ENCODE peak calls at places on chromosomes 6 and 20, in five cellular contexts. One of them, this sample, is unnamed.

GRCh38 chr6:167292301-167293087 is 1.4 kb downstream of the UNC93A start:
- DNase-seq in cardiac fibroblast: no peak
- DNase-seq in H9: no peak
- DNase-seq in right atrium auricular region: no peak
- DNase-seq in IMR-90: no peak
- DNase-seq in this sample: no peak

GRCh38 chr6:138142806-138143205 is 18.9 kb upstream of the ARFGEF3 start:
- DNase-seq in IMR-90: no peak
- DNase-seq in right atrium auricular region: no peak
- DNase-seq in cardiac fibroblast: no peak
- DNase-seq in H9: no peak
- DNase-seq in this sample: no peak

GRCh38 chr6:15061176-15061575 is 184.7 kb upstream of the JARID2 start:
- DNase-seq in H9: no peak
- DNase-seq in right atrium auricular region: no peak
- DNase-seq in cardiac fibroblast: no peak
- DNase-seq in IMR-90: no peak
- DNase-seq in this sample: no peak

GRCh38 chr6:140253096-140253495 is 878.6 kb upstream of the CITED2 start:
- DNase-seq in IMR-90: peak; percentile 52
- DNase-seq in cardiac fibroblast: no peak
- DNase-seq in H9: no peak
- DNase-seq in right atrium auricular region: no peak
- DNase-seq in this sample: peak; percentile 53

GRCh38 chr6:31927868-31928671 is 553 bp downstream of the C2 start:
- DNase-seq in right atrium auricular region: no peak
- DNase-seq in cardiac fibroblast: no peak
- DNase-seq in H9: no peak
- DNase-seq in IMR-90: no peak
- DNase-seq in this sample: no peak

GRCh38 chr6:154537486-154537885 is 27.0 kb upstream of the CNKSR3 start:
- DNase-seq in cardiac fibroblast: no peak
- DNase-seq in IMR-90: no peak
- DNase-seq in right atrium auricular region: no peak
- DNase-seq in H9: peak; percentile 36
- DNase-seq in this sample: no peak

GRCh38 chr20:57891067-57891466 is 181.3 kb upstream of the PMEPA1 start:
- DNase-seq in IMR-90: no peak
- DNase-seq in right atrium auricular region: no peak
- DNase-seq in cardiac fibroblast: no peak
- DNase-seq in H9: no peak
- DNase-seq in this sample: no peak

GRCh38 chr6:35139924-35140524 is 1.1 kb downstream of the TCP11 start:
- DNase-seq in right atrium auricular region: no peak
- DNase-seq in H9: peak; percentile 45
- DNase-seq in IMR-90: peak; percentile 82
- DNase-seq in cardiac fibroblast: peak; percentile 88
- DNase-seq in this sample: peak; percentile 90

GRCh38 chr6:167044696-167045095 is 45.5 kb downstream of the CEP43 start:
- DNase-seq in cardiac fibroblast: no peak
- DNase-seq in H9: peak; percentile 46
- DNase-seq in right atrium auricular region: no peak
- DNase-seq in IMR-90: peak; percentile 44
- DNase-seq in this sample: peak; percentile 40

GRCh38 chr20:22795897-22796296 is 211.5 kb upstream of the FOXA2 start:
- DNase-seq in right atrium auricular region: peak; percentile 84
- DNase-seq in cardiac fibroblast: peak; percentile 98
- DNase-seq in IMR-90: peak; percentile 99
- DNase-seq in H9: no peak
- DNase-seq in this sample: peak; percentile 97

GRCh38 chr20:58546756-58547526 is 31.7 kb upstream of the APCDD1L start:
- DNase-seq in H9: peak; percentile 7
- DNase-seq in cardiac fibroblast: no peak
- DNase-seq in IMR-90: no peak
- DNase-seq in right atrium auricular region: peak; percentile 43
- DNase-seq in this sample: no peak

GRCh38 chr6:135880066-135880972 is 28.8 kb downstream of the PDE7B start:
- DNase-seq in right atrium auricular region: no peak
- DNase-seq in H9: no peak
- DNase-seq in IMR-90: peak; percentile 76
- DNase-seq in cardiac fibroblast: peak; percentile 59
- DNase-seq in this sample: peak; percentile 91

GRCh38 chr6:149831380-149831820 is 32.8 kb downstream of the LRP11 start:
- DNase-seq in cardiac fibroblast: no peak
- DNase-seq in IMR-90: no peak
- DNase-seq in H9: no peak
- DNase-seq in right atrium auricular region: no peak
- DNase-seq in this sample: no peak

GRCh38 chr6:147567141-147567805 is 58.8 kb downstream of the SAMD5 start:
- DNase-seq in right atrium auricular region: no peak
- DNase-seq in H9: no peak
- DNase-seq in IMR-90: no peak
- DNase-seq in cardiac fibroblast: peak; percentile 5
- DNase-seq in this sample: peak; percentile 13

GRCh38 chr20:44180814-44181213 is 6.2 kb downstream of the JPH2 start:
- DNase-seq in IMR-90: peak; percentile 35
- DNase-seq in cardiac fibroblast: no peak
- DNase-seq in right atrium auricular region: peak; percentile 69
- DNase-seq in H9: no peak
- DNase-seq in this sample: peak; percentile 11

GRCh38 chr6:52514514-52514913 is 62.3 kb downstream of the TRAM2 start:
- DNase-seq in IMR-90: peak; percentile 81
- DNase-seq in H9: no peak
- DNase-seq in right atrium auricular region: peak; percentile 87
- DNase-seq in cardiac fibroblast: peak; percentile 90
- DNase-seq in this sample: peak; percentile 95

GRCh38 chr20:48115511-48115910 is 330.2 kb upstream of the SULF2 start:
- DNase-seq in cardiac fibroblast: no peak
- DNase-seq in right atrium auricular region: no peak
- DNase-seq in H9: no peak
- DNase-seq in IMR-90: no peak
- DNase-seq in this sample: peak; percentile 25

GRCh38 chr6:3125832-3126231 is 7.3 kb downstream of the BPHL start:
- DNase-seq in IMR-90: no peak
- DNase-seq in right atrium auricular region: no peak
- DNase-seq in cardiac fibroblast: no peak
- DNase-seq in H9: no peak
- DNase-seq in this sample: no peak

GRCh38 chr20:45433316-45433715 is 17.4 kb downstream of the PIGT start:
- DNase-seq in cardiac fibroblast: peak; percentile 68
- DNase-seq in IMR-90: peak; percentile 75
- DNase-seq in H9: no peak
- DNase-seq in right atrium auricular region: peak; percentile 67
- DNase-seq in this sample: peak; percentile 90

GRCh38 chr6:158131926-158132325 is 36.1 kb downstream of the SERAC1 start:
- DNase-seq in H9: no peak
- DNase-seq in right atrium auricular region: no peak
- DNase-seq in cardiac fibroblast: peak; percentile 44
- DNase-seq in IMR-90: peak; percentile 34
- DNase-seq in this sample: peak; percentile 59
- TF ChIP-seq CTCF in H9: peak; percentile 49
- TF ChIP-seq CTCF in right atrium auricular region: peak; percentile 30
- TF ChIP-seq CTCF in cardiac fibroblast: peak; percentile 43
- TF ChIP-seq CTCF in IMR-90: peak; percentile 42
- TF ChIP-seq CTCF in this sample: peak; percentile 66

GRCh38 chr6:72579865-72580264 is 42.0 kb upstream of the KCNQ5 start:
- DNase-seq in IMR-90: no peak
- DNase-seq in cardiac fibroblast: no peak
- DNase-seq in H9: no peak
- DNase-seq in right atrium auricular region: no peak
- DNase-seq in this sample: no peak

DNA sequence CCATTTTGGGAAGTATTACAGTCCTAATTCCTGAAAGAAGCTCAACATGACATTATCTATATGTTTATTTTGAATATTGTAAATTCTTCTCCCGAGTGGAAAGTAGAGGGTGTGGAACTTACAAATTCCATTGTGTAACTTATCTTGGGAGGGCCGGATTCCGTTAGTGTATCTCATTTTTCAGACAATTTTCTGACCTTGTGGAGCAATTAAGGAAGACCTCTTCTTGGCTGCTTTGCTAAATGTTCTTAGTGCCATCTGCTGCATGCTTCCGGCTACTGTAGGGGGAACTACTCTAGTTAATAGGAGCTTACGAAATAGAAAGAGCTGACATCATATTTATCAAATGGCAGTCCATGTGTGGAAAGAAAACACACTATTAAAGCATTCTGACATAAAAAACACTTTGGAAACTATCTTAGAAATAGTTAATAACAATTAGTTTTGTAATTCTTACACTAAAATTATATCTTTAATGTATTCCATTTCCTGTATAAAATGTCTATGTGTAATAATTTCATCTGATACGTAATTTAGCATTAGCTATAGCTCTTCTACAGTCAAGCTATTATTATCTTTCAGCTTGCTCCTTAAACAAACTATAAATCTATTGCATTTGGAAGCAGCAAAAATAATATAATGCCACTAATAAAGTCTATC is 41.5 kb upstream of the KCNQ5 start:
- DNase-seq in cardiac fibroblast: peak; percentile 89
- DNase-seq in H9: peak; percentile 33
- DNase-seq in IMR-90: peak; percentile 88
- DNase-seq in right atrium auricular region: no peak
- DNase-seq in this sample: peak; percentile 86
- TF ChIP-seq CTCF in cardiac fibroblast: peak; percentile 80
- TF ChIP-seq CTCF in H9: peak; percentile 72
- TF ChIP-seq CTCF in IMR-90: peak; percentile 89
- TF ChIP-seq CTCF in right atrium auricular region: peak; percentile 17
- TF ChIP-seq CTCF in this sample: peak; percentile 70

DNA sequence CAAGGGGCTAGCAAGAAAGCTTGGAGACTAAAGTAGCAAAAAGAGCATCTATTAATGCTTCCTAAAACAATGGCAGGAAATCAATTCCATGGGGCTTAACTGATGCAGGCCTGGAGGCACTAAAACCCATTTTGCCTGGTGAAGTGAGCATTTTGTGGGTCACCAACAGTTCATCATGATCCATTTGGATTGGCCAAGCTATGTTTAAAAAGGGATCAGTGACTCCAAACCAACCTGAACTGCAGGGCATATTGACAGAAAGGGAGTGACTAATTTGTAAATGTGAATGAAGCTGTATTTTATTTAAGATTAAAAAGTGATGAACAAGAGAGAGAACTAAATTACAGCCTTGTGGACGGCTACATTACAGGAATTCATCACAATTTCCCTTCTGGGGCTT is 132.0 kb downstream of the PCSK2 start:
- DNase-seq in cardiac fibroblast: no peak
- DNase-seq in H9: no peak
- DNase-seq in IMR-90: no peak
- DNase-seq in right atrium auricular region: no peak
- DNase-seq in this sample: no peak
- TF ChIP-seq CTCF in cardiac fibroblast: no peak
- TF ChIP-seq CTCF in H9: no peak
- TF ChIP-seq CTCF in IMR-90: no peak
- TF ChIP-seq CTCF in right atrium auricular region: no peak
- TF ChIP-seq CTCF in this sample: no peak

DNA sequence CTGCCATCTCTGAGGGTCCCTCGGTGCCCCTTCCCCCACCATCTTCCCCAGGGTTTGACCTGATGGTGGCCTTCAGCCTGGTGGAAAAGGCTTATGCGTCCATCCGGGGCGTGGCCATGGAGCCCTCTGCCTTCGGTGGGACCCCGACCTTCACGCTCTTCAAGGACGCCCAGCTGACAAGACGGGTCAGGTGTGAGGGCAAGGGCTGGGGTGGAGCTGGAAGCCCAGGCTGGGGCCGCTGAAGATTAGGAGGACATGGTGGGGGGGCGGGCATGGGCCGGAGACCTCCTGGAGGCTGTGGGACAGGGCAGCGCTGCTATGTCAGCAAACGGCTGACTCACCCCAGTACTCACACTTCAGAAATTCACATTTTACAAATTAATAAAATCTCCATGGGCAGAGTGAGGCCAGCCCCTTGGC is 23.5 kb downstream of the COL20A1 start:
- DNase-seq in IMR-90: no peak
- DNase-seq in cardiac fibroblast: no peak
- DNase-seq in H9: no peak
- DNase-seq in right atrium auricular region: no peak
- DNase-seq in this sample: no peak
- TF ChIP-seq CTCF in IMR-90: no peak
- TF ChIP-seq CTCF in cardiac fibroblast: no peak
- TF ChIP-seq CTCF in H9: no peak
- TF ChIP-seq CTCF in right atrium auricular region: no peak
- TF ChIP-seq CTCF in this sample: no peak

GRCh38 chr6:34104186-34104585 is 41.7 kb downstream of the GRM4 start:
- DNase-seq in right atrium auricular region: no peak
- DNase-seq in cardiac fibroblast: no peak
- DNase-seq in IMR-90: no peak
- DNase-seq in H9: no peak
- DNase-seq in this sample: no peak

GRCh38 chr6:34108159-34108558 is 37.7 kb downstream of the GRM4 start:
- DNase-seq in H9: no peak
- DNase-seq in IMR-90: no peak
- DNase-seq in cardiac fibroblast: no peak
- DNase-seq in right atrium auricular region: no peak
- DNase-seq in this sample: no peak

GRCh38 chr6:34106421-34106820 is 39.5 kb downstream of the GRM4 start:
- DNase-seq in right atrium auricular region: no peak
- DNase-seq in cardiac fibroblast: no peak
- DNase-seq in IMR-90: no peak
- DNase-seq in H9: no peak
- DNase-seq in this sample: no peak

GRCh38 chr6:34104628-34105027 is 41.3 kb downstream of the GRM4 start:
- DNase-seq in H9: no peak
- DNase-seq in right atrium auricular region: no peak
- DNase-seq in cardiac fibroblast: no peak
- DNase-seq in IMR-90: no peak
- DNase-seq in this sample: no peak

DNA sequence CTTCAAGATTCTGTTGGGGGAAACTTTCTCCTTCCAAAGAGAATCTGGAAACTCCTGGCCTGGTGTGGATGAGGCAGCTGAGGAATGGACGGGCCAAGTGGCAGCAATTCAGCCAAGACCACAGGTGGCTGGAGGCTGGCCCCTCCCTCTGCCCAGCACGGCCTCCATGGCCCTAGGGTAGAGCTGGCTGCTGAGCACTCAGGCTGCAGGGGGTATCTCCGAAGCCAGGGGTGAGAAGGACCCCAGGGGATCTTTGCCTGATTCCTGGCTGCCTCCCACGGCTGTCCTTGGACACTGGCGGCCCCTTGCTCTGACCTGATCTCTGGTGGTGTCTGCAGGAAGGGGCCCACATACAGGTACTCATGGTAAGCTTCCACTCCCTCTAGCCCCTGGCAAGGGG is 39.0 kb downstream of the GRM4 start:
- DNase-seq in cardiac fibroblast: no peak
- DNase-seq in right atrium auricular region: no peak
- DNase-seq in IMR-90: no peak
- DNase-seq in H9: no peak
- DNase-seq in this sample: no peak
- TF ChIP-seq CTCF in cardiac fibroblast: no peak
- TF ChIP-seq CTCF in right atrium auricular region: no peak
- TF ChIP-seq CTCF in IMR-90: no peak
- TF ChIP-seq CTCF in H9: no peak
- TF ChIP-seq CTCF in this sample: no peak

This sample was measured in choroid plexus epithelial cell.